ENCODE peak calls at places on chromosomes 13 and 19, in nine cellular contexts. One of them, this sample, is unnamed. For H3K9me3, the result is how much of the 10 kb centered on the place peaks cover.

GRCh38 chr19:39140594-39140993 is 15.0 kb downstream of the PAK4 start:
- DNase-seq in breast epithelium: no peak
- DNase-seq in adrenal gland: no peak
- DNase-seq in IMR-90: no peak
- DNase-seq in transverse colon: no peak
- DNase-seq in tibial nerve: no peak
- DNase-seq in right lobe of liver: no peak
- DNase-seq in K562: no peak
- DNase-seq in Peyer's patch: no peak
- DNase-seq in this sample: no peak

GRCh38 chr19:39052846-39053245 is 20.5 kb upstream of the FBXO27 start:
- DNase-seq in Peyer's patch: no peak
- DNase-seq in tibial nerve: no peak
- DNase-seq in IMR-90: no peak
- DNase-seq in right lobe of liver: no peak
- DNase-seq in transverse colon: no peak
- DNase-seq in K562: no peak
- DNase-seq in breast epithelium: no peak
- DNase-seq in adrenal gland: no peak
- DNase-seq in this sample: no peak

GRCh38 chr19:33202546-33203507 is 8.7 kb downstream of the LRP3 start:
- DNase-seq in transverse colon: no peak
- DNase-seq in breast epithelium: no peak
- DNase-seq in K562: no peak
- DNase-seq in Peyer's patch: no peak
- DNase-seq in IMR-90: no peak
- DNase-seq in tibial nerve: no peak
- DNase-seq in right lobe of liver: no peak
- DNase-seq in adrenal gland: no peak
- DNase-seq in this sample: no peak

GRCh38 chr19:56403261-56403660 is 871 bp upstream of the ZNF583 start:
- DNase-seq in breast epithelium: no peak
- DNase-seq in K562: no peak
- DNase-seq in transverse colon: no peak
- DNase-seq in right lobe of liver: no peak
- DNase-seq in IMR-90: peak
- DNase-seq in tibial nerve: no peak
- DNase-seq in adrenal gland: peak
- DNase-seq in Peyer's patch: no peak
- DNase-seq in this sample: no peak

GRCh38 chr19:15815306-15815705 is at the start of gene OR10H1:
- DNase-seq in Peyer's patch: no peak
- DNase-seq in transverse colon: no peak
- DNase-seq in IMR-90: no peak
- DNase-seq in adrenal gland: no peak
- DNase-seq in K562: no peak
- DNase-seq in tibial nerve: no peak
- DNase-seq in right lobe of liver: no peak
- DNase-seq in breast epithelium: no peak
- DNase-seq in this sample: no peak

GRCh38 chr13:93698016-93698613 is 471.5 kb downstream of the GPC6 start:
- DNase-seq in Peyer's patch: no peak
- DNase-seq in right lobe of liver: no peak
- DNase-seq in tibial nerve: no peak
- DNase-seq in transverse colon: no peak
- DNase-seq in adrenal gland: no peak
- DNase-seq in K562: no peak
- DNase-seq in IMR-90: no peak
- DNase-seq in breast epithelium: no peak
- DNase-seq in this sample: no peak

GRCh38 chr19:41297628-41298326 is 12.2 kb upstream of the CCDC97 start:
- DNase-seq in K562: no peak
- DNase-seq in Peyer's patch: peak
- DNase-seq in tibial nerve: no peak
- DNase-seq in transverse colon: peak
- DNase-seq in breast epithelium: no peak
- DNase-seq in right lobe of liver: no peak
- DNase-seq in adrenal gland: no peak
- DNase-seq in IMR-90: no peak
- DNase-seq in this sample: no peak

GRCh38 chr19:19866599-19867248 is 1.0 kb downstream of the ZNF253 start:
- DNase-seq in tibial nerve: no peak
- DNase-seq in adrenal gland: peak
- DNase-seq in IMR-90: no peak
- DNase-seq in right lobe of liver: no peak
- DNase-seq in transverse colon: peak
- DNase-seq in Peyer's patch: peak
- DNase-seq in K562: peak
- DNase-seq in breast epithelium: no peak
- DNase-seq in this sample: no peak

GRCh38 chr19:18519962-18520847 is 1.7 kb downstream of the ELL start:
- DNase-seq in K562: no peak
- DNase-seq in IMR-90: peak
- DNase-seq in tibial nerve: no peak
- DNase-seq in Peyer's patch: peak
- DNase-seq in adrenal gland: peak
- DNase-seq in breast epithelium: peak
- DNase-seq in transverse colon: peak
- DNase-seq in right lobe of liver: peak
- DNase-seq in this sample: peak

GRCh38 chr19:30662211-30662861 is 290.2 kb downstream of the ZNF536 start:
- DNase-seq in adrenal gland: no peak
- DNase-seq in breast epithelium: no peak
- DNase-seq in tibial nerve: no peak
- DNase-seq in right lobe of liver: peak
- DNase-seq in Peyer's patch: no peak
- DNase-seq in transverse colon: no peak
- DNase-seq in IMR-90: no peak
- DNase-seq in K562: no peak
- DNase-seq in this sample: no peak

GRCh38 chr13:19181021-19181620 is 503 bp downstream of the TUBA3C start:
- DNase-seq in adrenal gland: no peak
- DNase-seq in transverse colon: no peak
- DNase-seq in right lobe of liver: no peak
- DNase-seq in K562: no peak
- DNase-seq in tibial nerve: no peak
- DNase-seq in Peyer's patch: peak
- DNase-seq in breast epithelium: peak
- DNase-seq in IMR-90: no peak
- DNase-seq in this sample: no peak

GRCh38 chr13:19179916-19180315 is 1.7 kb downstream of the TUBA3C start:
- DNase-seq in tibial nerve: no peak
- DNase-seq in breast epithelium: no peak
- DNase-seq in IMR-90: no peak
- DNase-seq in transverse colon: no peak
- DNase-seq in right lobe of liver: no peak
- DNase-seq in Peyer's patch: peak
- DNase-seq in K562: no peak
- DNase-seq in adrenal gland: no peak
- DNase-seq in this sample: no peak

GRCh38 chr13:19181621-19182485 is at the start of gene TUBA3C:
- DNase-seq in IMR-90: no peak
- DNase-seq in tibial nerve: no peak
- DNase-seq in breast epithelium: peak
- DNase-seq in right lobe of liver: no peak
- DNase-seq in Peyer's patch: peak
- DNase-seq in transverse colon: no peak
- DNase-seq in adrenal gland: no peak
- DNase-seq in K562: peak
- DNase-seq in this sample: no peak

GRCh38 chr13:19182536-19182935 is 912 bp upstream of the TUBA3C start:
- DNase-seq in transverse colon: no peak
- DNase-seq in K562: no peak
- DNase-seq in Peyer's patch: no peak
- DNase-seq in breast epithelium: peak
- DNase-seq in IMR-90: no peak
- DNase-seq in adrenal gland: no peak
- DNase-seq in tibial nerve: no peak
- DNase-seq in right lobe of liver: no peak
- DNase-seq in this sample: no peak

GRCh38 chr13:19178901-19179593 is 2.6 kb downstream of the TUBA3C start:
- DNase-seq in Peyer's patch: peak
- DNase-seq in breast epithelium: no peak
- DNase-seq in adrenal gland: no peak
- DNase-seq in transverse colon: no peak
- DNase-seq in K562: no peak
- DNase-seq in tibial nerve: no peak
- DNase-seq in right lobe of liver: no peak
- DNase-seq in IMR-90: no peak
- DNase-seq in this sample: no peak
- H3K9me3 ChIP-seq in Peyer's patch: under half
- H3K9me3 ChIP-seq in breast epithelium: under half
- H3K9me3 ChIP-seq in adrenal gland: under half
- H3K9me3 ChIP-seq in transverse colon: under half
- H3K9me3 ChIP-seq in K562: under half
- H3K9me3 ChIP-seq in tibial nerve: under half
- H3K9me3 ChIP-seq in right lobe of liver: under half
- H3K9me3 ChIP-seq in IMR-90: under half
- H3K9me3 ChIP-seq in this sample: under half

GRCh38 chr19:53518716-53519115 is 19.2 kb upstream of the ZNF331 start:
- DNase-seq in K562: no peak
- DNase-seq in tibial nerve: no peak
- DNase-seq in breast epithelium: no peak
- DNase-seq in transverse colon: no peak
- DNase-seq in IMR-90: no peak
- DNase-seq in adrenal gland: no peak
- DNase-seq in right lobe of liver: no peak
- DNase-seq in Peyer's patch: no peak
- DNase-seq in this sample: no peak

GRCh38 chr19:53519431-53519830 is 18.5 kb upstream of the ZNF331 start:
- DNase-seq in transverse colon: no peak
- DNase-seq in Peyer's patch: no peak
- DNase-seq in K562: no peak
- DNase-seq in tibial nerve: no peak
- DNase-seq in adrenal gland: peak
- DNase-seq in IMR-90: no peak
- DNase-seq in right lobe of liver: peak
- DNase-seq in breast epithelium: no peak
- DNase-seq in this sample: no peak

GRCh38 chr19:53521373-53522202 is 16.4 kb upstream of the ZNF331 start:
- DNase-seq in Peyer's patch: no peak
- DNase-seq in right lobe of liver: no peak
- DNase-seq in adrenal gland: no peak
- DNase-seq in tibial nerve: no peak
- DNase-seq in breast epithelium: no peak
- DNase-seq in IMR-90: no peak
- DNase-seq in K562: no peak
- DNase-seq in transverse colon: no peak
- DNase-seq in this sample: no peak

GRCh38 chr19:53520547-53521372 is 17.2 kb upstream of the ZNF331 start:
- DNase-seq in tibial nerve: peak
- DNase-seq in adrenal gland: peak
- DNase-seq in transverse colon: peak
- DNase-seq in K562: peak
- DNase-seq in IMR-90: peak
- DNase-seq in breast epithelium: peak
- DNase-seq in right lobe of liver: peak
- DNase-seq in Peyer's patch: peak
- DNase-seq in this sample: no peak

GRCh38 chr19:53520163-53520546 is 17.8 kb upstream of the ZNF331 start:
- DNase-seq in right lobe of liver: no peak
- DNase-seq in tibial nerve: no peak
- DNase-seq in K562: no peak
- DNase-seq in transverse colon: no peak
- DNase-seq in IMR-90: no peak
- DNase-seq in breast epithelium: no peak
- DNase-seq in Peyer's patch: no peak
- DNase-seq in adrenal gland: no peak
- DNase-seq in this sample: no peak
- H3K27ac ChIP-seq in right lobe of liver: peak
- H3K27ac ChIP-seq in tibial nerve: peak
- H3K27ac ChIP-seq in K562: peak
- H3K27ac ChIP-seq in transverse colon: peak
- H3K27ac ChIP-seq in IMR-90: peak
- H3K27ac ChIP-seq in breast epithelium: peak
- H3K27ac ChIP-seq in Peyer's patch: peak
- H3K27ac ChIP-seq in adrenal gland: peak
- H3K27ac ChIP-seq in this sample: no peak

DNA sequence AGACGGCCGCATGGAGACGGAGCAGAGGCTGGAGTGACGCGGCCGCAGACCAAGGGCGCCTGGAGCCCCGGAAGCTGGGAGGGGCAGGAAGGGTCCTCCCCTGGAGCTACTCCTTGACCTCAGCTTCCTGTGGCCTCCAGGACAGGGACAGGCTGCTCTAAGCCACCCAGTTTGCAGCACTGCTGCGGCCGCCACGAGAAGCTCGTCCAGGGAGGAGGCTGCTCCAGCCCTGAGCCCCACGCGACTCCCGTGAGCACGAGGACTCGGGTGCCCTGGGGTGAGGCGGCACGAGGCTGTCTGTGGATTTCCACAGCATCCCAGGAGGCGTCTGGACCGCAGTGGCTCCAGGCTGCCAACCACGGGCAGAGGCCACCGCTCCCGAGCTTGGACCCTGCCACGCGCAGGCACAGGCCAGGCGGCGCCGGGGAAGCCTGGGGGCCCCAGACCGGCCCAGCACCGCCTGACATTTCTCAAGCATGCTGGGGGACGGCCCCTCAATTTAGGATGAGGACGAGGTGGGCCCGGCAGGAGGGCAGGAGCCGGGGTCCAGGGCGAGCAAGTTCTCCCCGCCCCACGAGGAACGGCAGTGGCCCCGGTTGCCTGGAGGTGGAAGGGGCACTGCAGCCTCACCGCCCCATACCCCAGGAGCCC is 10.7 kb downstream of the SBNO2 start:
- DNase-seq in right lobe of liver: no peak
- DNase-seq in K562: no peak
- DNase-seq in transverse colon: no peak
- DNase-seq in Peyer's patch: no peak
- DNase-seq in breast epithelium: no peak
- DNase-seq in tibial nerve: no peak
- DNase-seq in adrenal gland: no peak
- DNase-seq in IMR-90: no peak
- DNase-seq in this sample: no peak
- TF ChIP-seq POLR2A in right lobe of liver: no peak
- TF ChIP-seq POLR2A in K562: no peak
- TF ChIP-seq POLR2A in transverse colon: no peak
- TF ChIP-seq POLR2A in Peyer's patch: no peak
- TF ChIP-seq POLR2A in breast epithelium: no peak
- TF ChIP-seq POLR2A in tibial nerve: no peak
- TF ChIP-seq POLR2A in adrenal gland: no peak
- TF ChIP-seq POLR2A in IMR-90: no peak
- TF ChIP-seq POLR2A in this sample: no peak

DNA sequence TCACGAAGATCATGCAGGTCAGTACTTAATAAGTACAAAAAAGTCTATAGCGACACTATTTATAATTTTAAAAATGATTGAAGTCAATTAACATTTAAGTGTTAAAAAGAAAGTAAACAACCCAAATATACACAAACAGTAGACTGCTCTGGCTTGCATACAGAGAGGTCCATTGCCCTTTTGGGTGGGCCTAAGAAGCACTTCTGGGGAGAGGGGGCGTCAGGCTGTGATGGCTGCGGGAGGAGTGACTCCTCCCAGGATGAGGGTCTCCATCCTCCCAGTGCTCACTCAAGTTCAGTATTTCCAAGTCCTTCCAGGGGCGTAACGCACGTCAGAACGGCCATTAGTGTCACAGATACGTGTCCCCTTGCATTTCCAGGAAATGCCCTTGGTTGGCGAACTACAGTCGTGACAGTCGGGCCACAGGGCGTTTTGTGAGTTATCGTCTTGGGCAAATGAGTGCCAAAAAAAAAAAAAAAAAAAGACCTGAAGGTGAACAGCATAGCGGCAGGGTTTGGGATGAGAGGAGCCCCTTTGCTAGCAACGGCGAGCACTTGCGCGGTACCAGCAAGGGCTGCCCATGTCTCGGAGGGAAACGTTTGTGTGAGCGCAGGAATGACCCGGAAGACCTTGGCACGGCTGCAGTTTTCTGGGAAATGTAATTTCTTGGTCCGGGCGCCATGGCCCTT is at the start of gene SCGB2B2:
- DNase-seq in transverse colon: no peak
- DNase-seq in K562: no peak
- DNase-seq in breast epithelium: no peak
- DNase-seq in adrenal gland: no peak
- DNase-seq in Peyer's patch: no peak
- DNase-seq in IMR-90: no peak
- DNase-seq in right lobe of liver: no peak
- DNase-seq in tibial nerve: peak
- DNase-seq in this sample: peak
- H3K9me3 ChIP-seq in transverse colon: under half
- H3K9me3 ChIP-seq in K562: under half
- H3K9me3 ChIP-seq in breast epithelium: under half
- H3K9me3 ChIP-seq in adrenal gland: under half
- H3K9me3 ChIP-seq in Peyer's patch: under half
- H3K9me3 ChIP-seq in IMR-90: under half
- H3K9me3 ChIP-seq in right lobe of liver: under half
- H3K9me3 ChIP-seq in tibial nerve: under half
- H3K9me3 ChIP-seq in this sample: under half

This sample was measured in HCT116.